ENCODE peak calls at places on chromosomes 4 and X, in five cellular contexts. J is neural progenitor cell, H is sigmoid colon, V is tibial artery, I is GM12878. U is an unnamed sample.

GRCh38 chr4:142353149-142353738 is 492.9 kb downstream of the INPP4B start:
- DNase-seq in J (peak; percentile 85), H (no peak), V (no peak), I (no peak), U (no peak)

GRCh38 chr4:21765810-21766407 is 182.7 kb downstream of the KCNIP4 start:
- DNase-seq in J (peak; percentile 65), H (no peak), V (no peak), I (no peak), U (peak; percentile 81)

GRCh38 chrX:112834016-112834855 is 6.4 kb downstream of the AMOT start:
- DNase-seq in J (peak; percentile 23), H (no peak), V (no peak), I (no peak), U (no peak)

GRCh38 chrX:150050387-150050786 is 112.1 kb upstream of the EOLA2 start:
- DNase-seq in J (no peak), H (no peak), V (no peak), I (no peak), U (no peak)

GRCh38 chrX:41108007-41108683 is 22.9 kb downstream of the USP9X start:
- DNase-seq in J (no peak), H (no peak), V (no peak), I (no peak), U (no peak)

GRCh38 chrX:16573781-16574180 is 76.2 kb upstream of the S100G start:
- DNase-seq in J (no peak), H (no peak), V (no peak), I (no peak), U (peak; percentile 31)

GRCh38 chrX:97609357-97609756 is 725.6 kb downstream of the RPA4 start:
- DNase-seq in J (no peak), H (no peak), V (no peak), I (no peak), U (no peak)

GRCh38 chrX:68685722-68686683 is 38.5 kb downstream of the STARD8 start:
- DNase-seq in J (peak; percentile 50), H (peak; percentile 81), V (no peak), I (no peak), U (no peak)

GRCh38 chr4:166021617-166022016 is 148.6 kb downstream of the TLL1 start:
- DNase-seq in J (no peak), H (no peak), V (no peak), I (no peak), U (no peak)

GRCh38 chrX:145729635-145730034 is 88.0 kb upstream of the SLITRK2 start:
- DNase-seq in J (no peak), H (no peak), V (no peak), I (no peak), U (no peak)

GRCh38 chrX:13254870-13255269 is 65.0 kb downstream of the ATXN3L start:
- DNase-seq in J (no peak), H (no peak), V (no peak), I (no peak), U (no peak)

GRCh38 chr4:185839204-185839712 is 27.3 kb upstream of the SORBS2 start:
- DNase-seq in J (peak; percentile 77), H (peak; percentile 81), V (peak; percentile 75), I (no peak), U (peak; percentile 95)

GRCh38 chrX:12972239-12972638 is 2.7 kb upstream of the TMSB4X start:
- DNase-seq in J (no peak), H (no peak), V (no peak), I (no peak), U (no peak)

GRCh38 chr4:13635281-13635799 is 7.8 kb upstream of the BOD1L1 start:
- DNase-seq in J (no peak), H (no peak), V (no peak), I (no peak), U (no peak)

GRCh38 chr4:86942185-86942666 is 7.4 kb downstream of the AFF1 start:
- DNase-seq in J (no peak), H (no peak), V (no peak), I (no peak), U (no peak)

GRCh38 chr4:141248029-141248428 is 27.3 kb downstream of the ZNF330 start:
- DNase-seq in J (no peak), H (no peak), V (no peak), I (no peak), U (no peak)

GRCh38 chr4:147865926-147866325 is 134.0 kb downstream of the ARHGAP10 start:
- DNase-seq in J (no peak), H (no peak), V (no peak), I (no peak), U (no peak)

GRCh38 chrX:107450823-107451509 is 1.5 kb downstream of the FRMPD3 start:
- DNase-seq in J (peak; percentile 82), H (no peak), V (no peak), I (no peak), U (no peak)

GRCh38 chr4:73343432-73343831 is 60.7 kb upstream of the ALB start:
- DNase-seq in J (no peak), H (no peak), V (no peak), I (no peak), U (no peak)

GRCh38 chrX:139762400-139763183 is 54.6 kb upstream of the MCF2 start:
- DNase-seq in J (no peak), H (no peak), V (peak; percentile 59), I (no peak), U (no peak)

GRCh38 chr4:113446019-113446418 is 315.5 kb downstream of the CAMK2D start:
- DNase-seq in J (peak; percentile 31), H (no peak), V (no peak), I (no peak), U (peak; percentile 94)

GRCh38 chrX:112761239-112762207 is 79.1 kb downstream of the AMOT start:
- DNase-seq in J (no peak), H (no peak), V (no peak), I (peak; percentile 53), U (no peak)

GRCh38 chrX:101219116-101219839 is at the start of gene DRP2:
- DNase-seq in J (peak; percentile 20), H (no peak), V (no peak), I (no peak), U (peak; percentile 38)

GRCh38 chr4:180827193-180827592 is 1416.0 kb upstream of the TENM3 start:
- DNase-seq in J (no peak), H (no peak), V (no peak), I (no peak), U (no peak)
- H3K27ac ChIP-seq in J (no peak overlapping the region), H (peak overlapping the region; percentile 11), V (no peak overlapping the region), I (no peak overlapping the region), U (no peak overlapping the region)

DNA sequence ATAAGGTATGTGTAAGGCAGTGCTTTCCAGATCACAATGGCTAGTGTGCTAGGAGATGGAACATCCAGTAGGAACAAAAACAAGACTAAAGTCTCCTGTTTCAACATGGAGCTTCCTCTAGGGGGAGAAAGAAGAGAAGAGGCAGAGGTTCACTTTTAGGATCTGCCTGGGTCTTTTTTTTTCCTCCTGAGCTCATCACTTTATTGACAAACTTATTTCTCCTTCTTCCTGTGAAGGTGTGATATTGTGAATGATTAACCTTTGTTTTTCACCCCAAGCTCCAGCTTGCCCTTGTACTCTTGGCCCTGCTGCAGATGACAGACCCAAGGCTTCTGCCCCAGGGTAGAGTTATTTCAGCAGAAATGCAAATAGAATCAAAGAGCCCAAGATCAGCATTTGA is 13.5 kb downstream of the PAGE4 start:
- DNase-seq in J (no peak), H (no peak), V (no peak), I (no peak), U (no peak)
- H3K4me1 ChIP-seq in J (no peaks in the 10 kb centered on the region), H (no peaks in the 10 kb centered on the region), V (no peaks in the 10 kb centered on the region), I (no peaks in the 10 kb centered on the region), U (no peaks in the 10 kb centered on the region)

DNA sequence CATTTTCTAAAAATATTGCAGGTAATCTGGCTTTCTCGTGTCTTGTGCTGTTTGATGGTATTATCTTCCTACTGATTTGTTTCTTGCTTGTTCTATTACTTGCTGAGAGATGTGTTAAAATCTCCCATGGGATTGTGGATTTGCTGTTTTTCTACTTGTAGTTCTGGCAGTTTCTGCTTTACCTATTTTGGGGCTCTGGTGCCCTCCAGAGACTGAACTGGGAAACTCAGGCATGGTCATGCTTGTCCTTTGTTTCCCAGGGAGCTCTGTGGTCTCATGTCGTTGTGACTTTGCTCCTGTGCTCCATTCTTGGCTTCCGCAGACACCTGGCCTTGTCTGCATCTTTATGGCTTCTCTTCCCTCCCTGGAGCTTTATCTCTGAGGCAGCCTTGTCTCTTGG is 39.5 kb downstream of the NSD2 start:
- DNase-seq in J (peak; percentile 71), H (no peak), V (no peak), I (no peak), U (peak; percentile 33)
- TF ChIP-seq CTCF in J (peak; percentile 68), H (peak; percentile 20), V (no peak), I (peak; percentile 54), U (peak; percentile 73)

GRCh38 chrX:45767021-45767491 is 566.4 kb upstream of the DIPK2B start:
- DNase-seq in J (no peak), H (no peak), V (no peak), I (no peak), U (no peak)
- H3K27ac ChIP-seq in J (no peak overlapping the region), H (no peak overlapping the region), V (peak overlapping the region; percentile 78), I (no peak overlapping the region), U (peak overlapping the region; percentile 87)

GRCh38 chr4:26838055-26838842 is 22.4 kb upstream of the STIM2 start:
- DNase-seq in J (no peak), H (no peak), V (no peak), I (no peak), U (no peak)
- H3K4me1 ChIP-seq in J (peaks cover 7% of the 10 kb centered on the region), H (no peaks in the 10 kb centered on the region), V (no peaks in the 10 kb centered on the region), I (no peaks in the 10 kb centered on the region), U (no peaks in the 10 kb centered on the region)

DNA sequence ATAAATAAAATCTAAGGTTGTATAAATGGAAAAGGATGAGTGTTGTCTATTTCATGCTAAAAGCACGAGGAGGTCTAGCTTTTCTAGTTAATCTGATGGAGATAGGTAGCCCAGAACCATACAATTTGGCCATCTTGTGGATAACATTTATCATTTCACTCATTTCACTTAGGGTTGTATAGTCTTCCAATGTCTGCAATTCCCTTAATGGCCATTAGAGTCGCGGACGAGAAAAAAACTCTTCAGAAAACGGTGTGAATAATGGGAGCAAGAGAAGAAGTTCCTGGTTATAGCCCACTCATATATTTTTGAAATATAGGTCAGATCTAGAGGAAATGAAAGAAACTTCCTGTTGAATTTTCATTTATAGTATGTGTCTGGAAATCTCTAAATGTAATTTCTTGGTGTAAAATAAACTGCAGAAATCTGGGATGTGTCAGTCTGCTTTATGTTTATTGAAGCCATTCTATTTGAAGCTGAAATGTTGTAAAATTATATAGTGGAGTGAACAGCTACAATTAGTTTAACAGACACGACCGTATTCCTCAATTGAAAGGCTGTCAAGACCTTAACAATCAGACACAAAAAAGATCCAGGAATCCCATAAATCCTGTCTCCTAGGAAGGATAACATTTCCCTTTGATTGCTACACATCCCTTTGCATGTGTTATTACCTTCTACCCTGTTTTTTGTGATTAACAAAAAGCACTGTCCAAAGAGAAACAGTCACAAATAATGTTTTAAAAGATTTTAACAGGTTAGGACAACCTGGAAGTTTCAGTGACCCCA is 47.7 kb upstream of the MGST2 start:
- DNase-seq in J (no peak), H (no peak), V (no peak), I (no peak), U (no peak)
- TF ChIP-seq CTCF in J (peak; percentile 43), H (no peak), V (peak; percentile 26), I (peak; percentile 19), U (peak; percentile 51)

DNA sequence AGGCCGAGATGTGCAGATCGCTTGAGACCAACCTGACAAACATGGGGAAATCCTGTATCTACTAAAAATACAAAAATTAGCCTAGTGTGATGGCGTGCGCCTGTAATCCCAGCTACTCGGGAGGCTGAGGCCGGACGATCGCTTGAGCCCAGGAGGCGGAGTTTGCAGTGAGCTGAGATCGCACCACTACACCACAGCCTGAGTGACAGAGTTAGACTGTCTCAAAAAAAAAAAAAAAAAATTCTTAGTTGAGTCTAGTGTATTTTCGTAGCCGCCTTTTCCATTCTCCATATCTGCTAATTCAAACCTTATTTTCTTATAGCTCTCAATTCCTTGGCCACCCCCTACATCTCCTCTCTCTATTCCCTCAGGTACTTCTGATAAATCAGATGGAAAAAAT is 978 bp downstream of the POLR2B start:
- DNase-seq in J (peak; percentile 37), H (no peak), V (no peak), I (no peak), U (no peak)
- H3K27ac ChIP-seq in J (no peak overlapping the region), H (peak overlapping the region; percentile 93), V (peak overlapping the region; percentile 89), I (peak overlapping the region; percentile 92), U (peak overlapping the region; percentile 78)

GRCh38 chr4:53012738-53013137 is 150.6 kb downstream of the RASL11B start:
- DNase-seq in J (no peak), H (no peak), V (no peak), I (no peak), U (no peak)
- H3K4me1 ChIP-seq in J (no peaks in the 10 kb centered on the region), H (no peaks in the 10 kb centered on the region), V (no peaks in the 10 kb centered on the region), I (peaks cover 16% of the 10 kb centered on the region), U (no peaks in the 10 kb centered on the region)

U was measured in foreskin keratinocyte.